ENCODE peak calls at places on chromosomes 4 and X, in ten cellular contexts. J is K562, Y is upper lobe of left lung, S is spleen, Z is GM12892, X is H1, G is sigmoid colon, C is GM12878, H is breast epithelium, U is stomach. A is an unnamed sample.

GRCh38 chr4:107258359-107258758 is 222.2 kb upstream of the DKK2 start:
- DNase-seq in J (no peak), Y (no peak), S (no peak), Z (no peak), X (no peak), G (no peak), C (no peak), H (no peak), U (no peak), A (no peak)

GRCh38 chrX:133638285-133638684 is 223.0 kb upstream of the GPC4 start:
- DNase-seq in J (no peak), Y (no peak), S (no peak), Z (no peak), X (no peak), G (no peak), C (no peak), H (no peak), U (peak), A (no peak)

GRCh38 chrX:79270401-79270800 is 96.7 kb downstream of the ITM2A start:
- DNase-seq in J (peak), Y (no peak), S (peak), Z (no peak), X (peak), G (no peak), C (peak), H (no peak), U (peak), A (no peak)

GRCh38 chr4:94649381-94650128 is 108.2 kb upstream of the BMPR1B start:
- DNase-seq in J (no peak), Y (no peak), S (no peak), Z (no peak), X (no peak), G (no peak), C (no peak), H (no peak), U (no peak), A (no peak)

GRCh38 chrX:120839506-120839905 is 36.2 kb downstream of the CT47B1 start:
- DNase-seq in J (no peak), Y (no peak), S (no peak), Z (no peak), X (no peak), G (no peak), C (no peak), H (no peak), U (no peak), A (no peak)

GRCh38 chrX:121052122-121052521 is 4.7 kb downstream of the GLUD2 start:
- DNase-seq in J (no peak), Y (no peak), S (no peak), Z (no peak), X (no peak), G (no peak), C (no peak), H (no peak), U (no peak), A (no peak)

GRCh38 chr4:29131304-29131703 is 1588.9 kb upstream of the PCDH7 start:
- DNase-seq in J (no peak), Y (no peak), S (no peak), Z (no peak), X (no peak), G (no peak), C (no peak), H (no peak), U (no peak), A (no peak)

GRCh38 chrX:925652-926061 is 286.8 kb downstream of the CRLF2 start:
- DNase-seq in J (no peak), Y (no peak), S (peak), Z (no peak), X (no peak), G (no peak), C (no peak), H (no peak), U (no peak), A (peak)

GRCh38 chr4:91064157-91064853 is 937.1 kb downstream of the CCSER1 start:
- DNase-seq in J (no peak), Y (no peak), S (no peak), Z (no peak), X (no peak), G (no peak), C (no peak), H (no peak), U (no peak), A (no peak)

GRCh38 chr4:132587626-132588025 is 561.5 kb upstream of the PCDH10 start:
- DNase-seq in J (no peak), Y (no peak), S (no peak), Z (no peak), X (no peak), G (no peak), C (no peak), H (no peak), U (no peak), A (no peak)

GRCh38 chrX:155094468-155095061 is 23.3 kb downstream of the BRCC3 start:
- DNase-seq in J (peak), Y (no peak), S (no peak), Z (no peak), X (no peak), G (no peak), C (no peak), H (no peak), U (no peak), A (no peak)

GRCh38 chr4:153151535-153152452 is 52.4 kb upstream of the TRIM2 start:
- DNase-seq in J (no peak), Y (peak), S (no peak), Z (peak), X (no peak), G (peak), C (no peak), H (peak), U (peak), A (no peak)

GRCh38 chrX:39853417-39853816 is 244.3 kb downstream of the BCOR start:
- DNase-seq in J (no peak), Y (no peak), S (no peak), Z (no peak), X (no peak), G (no peak), C (no peak), H (no peak), U (no peak), A (no peak)

GRCh38 chr4:147829401-147830101 is 97.7 kb downstream of the ARHGAP10 start:
- DNase-seq in J (no peak), Y (no peak), S (no peak), Z (no peak), X (no peak), G (peak), C (no peak), H (peak), U (peak), A (no peak)

GRCh38 chr4:20248155-20248558 is 3.5 kb upstream of the SLIT2 start:
- DNase-seq in J (peak), Y (no peak), S (no peak), Z (no peak), X (no peak), G (no peak), C (no peak), H (no peak), U (no peak), A (no peak)

GRCh38 chr4:154492288-154492687 is 689 bp upstream of the DCHS2 start:
- DNase-seq in J (no peak), Y (peak), S (no peak), Z (no peak), X (no peak), G (no peak), C (no peak), H (no peak), U (no peak), A (no peak)

GRCh38 chr4:52925531-52925968 is 63.4 kb downstream of the RASL11B start:
- DNase-seq in J (no peak), Y (no peak), S (no peak), Z (no peak), X (no peak), G (no peak), C (no peak), H (no peak), U (no peak), A (no peak)

GRCh38 chr4:177853198-177853597 is 411.0 kb upstream of the AGA start:
- DNase-seq in J (no peak), Y (no peak), S (no peak), Z (no peak), X (no peak), G (no peak), C (no peak), H (no peak), U (no peak), A (no peak)

GRCh38 chr4:55386073-55386472 is 9.7 kb upstream of the TMEM165 start:
- DNase-seq in J (peak), Y (no peak), S (no peak), Z (no peak), X (no peak), G (no peak), C (no peak), H (no peak), U (no peak), A (no peak)

GRCh38 chr4:162245051-162245450 is 81.3 kb upstream of the FSTL5 start:
- DNase-seq in J (no peak), Y (no peak), S (no peak), Z (no peak), X (no peak), G (no peak), C (no peak), H (no peak), U (no peak), A (no peak)

GRCh38 chr4:97153042-97153441 is 990.2 kb downstream of the STPG2 start:
- DNase-seq in J (no peak), Y (no peak), S (no peak), Z (no peak), X (no peak), G (no peak), C (no peak), H (no peak), U (no peak), A (no peak)

GRCh38 chrX:48927736-48928382 is 9.0 kb upstream of the PIM2 start:
- DNase-seq in J (no peak), Y (no peak), S (no peak), Z (no peak), X (no peak), G (no peak), C (no peak), H (no peak), U (no peak), A (no peak)

GRCh38 chr4:67700119-67700873 is 659 bp downstream of the UBA6 start:
- DNase-seq in J (peak), Y (no peak), S (no peak), Z (peak), X (no peak), G (no peak), C (no peak), H (peak), U (no peak), A (no peak)

GRCh38 chr4:127482049-127482448 is 150.7 kb upstream of the INTU start:
- DNase-seq in J (no peak), Y (no peak), S (no peak), Z (no peak), X (no peak), G (no peak), C (no peak), H (no peak), U (no peak), A (no peak)

GRCh38 chr4:73676136-73676535 is 55.9 kb upstream of the RASSF6 start:
- DNase-seq in J (no peak), Y (no peak), S (no peak), Z (no peak), X (no peak), G (no peak), C (no peak), H (no peak), U (no peak), A (no peak)

GRCh38 chrX:51743179-51743957 is at the start of gene GSPT2:
- DNase-seq in J (peak), Y (peak), S (peak), Z (peak), X (peak), G (peak), C (peak), H (peak), U (peak), A (no peak)

GRCh38 chrX:17547658-17548057 is 172.7 kb downstream of the NHS start:
- DNase-seq in J (peak), Y (no peak), S (no peak), Z (no peak), X (no peak), G (peak), C (peak), H (no peak), U (peak), A (no peak)

GRCh38 chrX:94834226-94834625 is 1160.2 kb downstream of the FAM133A start:
- DNase-seq in J (no peak), Y (no peak), S (no peak), Z (no peak), X (no peak), G (no peak), C (no peak), H (no peak), U (no peak), A (no peak)

GRCh38 chr4:742742-743311 is 37.2 kb downstream of the PCGF3 start:
- DNase-seq in J (peak), Y (peak), S (peak), Z (peak), X (no peak), G (peak), C (no peak), H (no peak), U (peak), A (no peak)

GRCh38 chr4:136383126-136383525 is 1149.2 kb downstream of the PCDH18 start:
- DNase-seq in J (no peak), Y (no peak), S (no peak), Z (no peak), X (no peak), G (no peak), C (no peak), H (no peak), U (no peak), A (no peak)

GRCh38 chr4:141576585-141577110 is 59.7 kb upstream of the IL15 start:
- DNase-seq in J (no peak), Y (no peak), S (no peak), Z (no peak), X (no peak), G (no peak), C (no peak), H (no peak), U (no peak), A (no peak)

GRCh38 chr4:170111546-170111945 is 21.8 kb upstream of the AADAT start:
- DNase-seq in J (no peak), Y (no peak), S (no peak), Z (no peak), X (no peak), G (no peak), C (no peak), H (no peak), U (no peak), A (no peak)

GRCh38 chr4:88533088-88533790 is 9.7 kb upstream of the PYURF start:
- DNase-seq in J (no peak), Y (no peak), S (no peak), Z (no peak), X (no peak), G (no peak), C (no peak), H (no peak), U (no peak), A (no peak)

GRCh38 chr4:8821151-8821950 is 50.3 kb downstream of the HMX1 start:
- DNase-seq in J (no peak), Y (peak), S (peak), Z (peak), X (no peak), G (peak), C (no peak), H (peak), U (no peak), A (peak)

GRCh38 chr4:38831653-38832052 is 25.0 kb downstream of the TLR6 start:
- DNase-seq in J (no peak), Y (no peak), S (no peak), Z (no peak), X (no peak), G (no peak), C (no peak), H (no peak), U (no peak), A (no peak)

GRCh38 chr4:167210166-167210565 is 24.1 kb downstream of the SPOCK3 start:
- DNase-seq in J (no peak), Y (no peak), S (no peak), Z (no peak), X (no peak), G (no peak), C (no peak), H (no peak), U (no peak), A (no peak)

GRCh38 chrX:9122504-9123245 is 88.7 kb upstream of the FAM9B start:
- DNase-seq in J (no peak), Y (no peak), S (no peak), Z (no peak), X (no peak), G (no peak), C (no peak), H (no peak), U (no peak), A (no peak)

GRCh38 chr4:25635501-25635900 is 20.1 kb upstream of the SLC34A2 start:
- DNase-seq in J (no peak), Y (no peak), S (no peak), Z (no peak), X (no peak), G (no peak), C (no peak), H (no peak), U (no peak), A (no peak)

GRCh38 chr4:118684873-118685811 is at the start of gene METTL14:
- DNase-seq in J (peak), Y (peak), S (peak), Z (peak), X (peak), G (peak), C (peak), H (peak), U (peak), A (peak)
- TF ChIP-seq POLR2A in J (peak), Y (no peak), S (no peak), Z (peak), X (peak), G (peak), C (peak), H (peak), U (no peak), A (peak)

GRCh38 chr4:7649741-7650531 is 215.2 kb upstream of the PSAPL1 start:
- DNase-seq in J (peak), Y (no peak), S (peak), Z (peak), X (no peak), G (peak), C (peak), H (no peak), U (no peak), A (peak)
- TF ChIP-seq POLR2AphosphoS5 in J (no peak), Y (peak), S (no peak), Z (no peak), X (no peak), G (no peak), C (no peak), H (no peak), U (no peak), A (no peak)

GRCh38 chrX:2320089-2320488 is 180.7 kb downstream of the DHRSX start:
- DNase-seq in J (peak), Y (no peak), S (no peak), Z (no peak), X (no peak), G (no peak), C (no peak), H (no peak), U (no peak), A (no peak)

GRCh38 chrX:2318371-2318770 is 182.4 kb downstream of the DHRSX start:
- DNase-seq in J (peak), Y (no peak), S (no peak), Z (no peak), X (no peak), G (no peak), C (no peak), H (no peak), U (no peak), A (no peak)

GRCh38 chrX:2321411-2321810 is 179.4 kb downstream of the DHRSX start:
- DNase-seq in J (no peak), Y (no peak), S (no peak), Z (no peak), X (no peak), G (no peak), C (no peak), H (no peak), U (no peak), A (no peak)

GRCh38 chrX:2317527-2318055 is 183.2 kb downstream of the DHRSX start:
- DNase-seq in J (peak), Y (no peak), S (no peak), Z (no peak), X (no peak), G (no peak), C (no peak), H (no peak), U (no peak), A (no peak)

DNA sequence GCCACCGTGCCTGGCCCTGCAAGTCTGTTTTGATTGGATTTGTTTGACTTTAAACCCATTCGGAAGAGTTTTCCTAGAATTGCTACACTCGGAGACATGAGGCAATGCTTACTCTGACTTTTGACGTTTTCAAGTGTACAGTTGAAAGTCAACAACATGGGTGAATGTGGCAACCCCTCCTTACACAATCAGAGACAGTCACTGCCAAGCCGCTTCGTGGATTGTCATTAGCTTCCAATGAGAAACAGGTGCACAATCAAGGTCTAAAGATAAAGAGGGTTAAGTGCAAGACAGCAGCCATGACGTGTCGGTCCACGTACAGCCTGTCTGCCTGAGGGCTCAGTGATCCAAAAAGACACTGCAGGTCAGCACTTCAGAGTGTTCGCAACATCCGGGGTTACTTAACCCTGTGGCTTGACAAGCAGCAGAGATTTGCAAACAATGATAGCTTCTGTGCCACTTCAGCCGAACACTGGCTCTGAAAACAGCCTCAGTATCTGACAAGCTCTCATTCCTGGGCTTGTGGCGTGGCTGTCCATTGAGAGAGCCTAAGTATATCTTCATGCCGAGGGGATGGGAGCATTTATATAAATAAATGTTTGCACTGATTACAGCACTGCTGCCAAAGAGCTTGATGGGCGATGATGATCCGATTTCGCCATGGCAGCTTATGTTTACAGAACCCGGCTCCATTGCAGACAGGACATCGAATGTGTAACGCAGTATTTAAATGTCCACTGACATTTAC is 180.0 kb downstream of the DHRSX start:
- DNase-seq in J (no peak), Y (no peak), S (peak), Z (no peak), X (no peak), G (no peak), C (no peak), H (peak), U (peak), A (no peak)
- TF ChIP-seq POLR2A in J (no peak), Y (no peak), S (no peak), Z (no peak), X (no peak), G (no peak), C (no peak), H (no peak), U (no peak), A (no peak)

DNA sequence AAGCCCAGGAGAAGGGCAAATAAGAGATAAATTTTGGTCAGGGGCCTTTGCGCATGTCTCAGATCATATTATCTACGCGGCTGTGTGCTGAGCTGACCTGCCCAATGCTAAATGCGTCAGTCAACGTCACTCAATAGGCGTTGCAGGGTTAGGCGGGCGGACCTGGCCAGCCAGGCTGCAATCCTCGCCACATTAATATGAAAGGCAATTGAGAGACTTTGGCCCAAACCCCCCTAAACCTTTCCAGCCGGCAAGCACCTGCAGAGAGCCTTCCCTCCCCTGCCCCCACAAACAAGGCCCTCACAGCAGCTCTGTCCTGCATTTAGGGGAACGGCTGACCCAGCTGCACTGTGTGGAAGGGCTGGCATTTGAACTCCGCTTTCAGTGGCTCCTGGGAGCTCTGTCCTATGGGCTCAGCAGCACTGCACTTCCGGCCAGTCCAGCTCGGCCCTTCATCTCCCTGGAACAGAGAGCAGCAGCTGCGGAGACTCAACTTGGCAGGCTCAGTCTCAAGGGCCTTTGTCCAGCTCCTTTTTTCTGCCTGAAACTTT is 133.5 kb downstream of the AFAP1 start:
- DNase-seq in J (no peak), Y (no peak), S (peak), Z (no peak), X (no peak), G (peak), C (no peak), H (no peak), U (peak), A (no peak)
- TF ChIP-seq POLR2AphosphoS5 in J (no peak), Y (no peak), S (no peak), Z (no peak), X (no peak), G (peak), C (no peak), H (no peak), U (peak), A (peak)

DNA sequence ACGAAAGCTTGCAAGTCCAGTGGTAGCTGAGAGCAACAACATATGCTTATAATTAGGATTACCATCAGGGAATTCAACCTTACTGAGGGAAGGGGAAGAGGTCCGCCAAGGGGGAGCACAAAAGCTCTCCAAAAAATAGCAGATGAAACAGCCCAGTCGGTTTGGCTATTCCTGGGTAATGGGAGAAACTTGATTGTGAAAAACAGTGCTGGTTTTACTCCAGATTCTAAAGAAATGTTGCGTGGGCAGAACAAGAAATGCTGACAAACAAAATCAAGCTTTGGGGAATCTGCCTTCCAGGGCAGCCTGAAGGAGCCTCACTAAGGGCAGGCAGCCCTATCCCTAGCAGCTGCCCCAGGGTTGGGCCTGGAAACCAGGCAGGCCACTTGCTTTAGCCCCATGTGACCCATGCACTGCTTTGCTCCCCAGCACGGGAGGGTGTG is 160.8 kb upstream of the LDB2 start:
- DNase-seq in J (no peak), Y (no peak), S (no peak), Z (no peak), X (no peak), G (no peak), C (no peak), H (no peak), U (no peak), A (peak)
- TF ChIP-seq POLR2A in J (no peak), Y (no peak), S (no peak), Z (no peak), X (no peak), G (no peak), C (no peak), H (no peak), U (no peak), A (no peak)

GRCh38 chr4:26751838-26752237 is 108.8 kb upstream of the STIM2 start:
- DNase-seq in J (no peak), Y (no peak), S (no peak), Z (no peak), X (no peak), G (no peak), C (peak), H (no peak), U (no peak), A (no peak)
- TF ChIP-seq POLR2AphosphoS5 in J (no peak), Y (no peak), S (no peak), Z (no peak), X (no peak), G (no peak), C (no peak), H (no peak), U (no peak), A (no peak)

A was measured in esophagus muscularis mucosa.